ENCODE peak calls at places on chromosome 1, in ten cellular contexts. W is HFF-Myc, U is lower lobe of right lung, A is choroid plexus epithelial cell, C is cardiac muscle cell, T is BJ, M is body of pancreas, L is left ventricle myocardium inferior, X is astrocyte, K is mucosa of descending colon. V is an unnamed sample.
A peak's percentile ranks its signal among the peaks of the same experiment; 100 is the strongest.

GRCh38 chr1:198493324-198493723 is 47.2 kb downstream of the ATP6V1G3 start:
- DNase-seq in W (no peak), U (no peak), A (no peak), C (no peak), T (no peak), M (no peak), L (no peak), X (peak; percentile 39), K (no peak), V (peak; percentile 59)

GRCh38 chr1:65441464-65441863 is 21.0 kb downstream of the LEPR start:
- DNase-seq in W (no peak), U (no peak), A (no peak), C (no peak), T (no peak), M (no peak), L (no peak), X (no peak), K (no peak), V (no peak)

GRCh38 chr1:24199291-24199900 is 12.3 kb upstream of the IFNLR1 start:
- DNase-seq in W (no peak), U (no peak), A (peak; percentile 75), C (peak; percentile 68), T (no peak), M (peak; percentile 72), L (peak; percentile 26), X (peak; percentile 16), K (peak; percentile 57), V (peak; percentile 58)

GRCh38 chr1:180536796-180537372 is 21.9 kb upstream of the OVAAL start:
- DNase-seq in W (no peak), U (no peak), A (no peak), C (no peak), T (no peak), M (no peak), L (no peak), X (no peak), K (no peak), V (no peak)

GRCh38 chr1:41558761-41559171 is 74.3 kb upstream of the EDN2 start:
- DNase-seq in W (no peak), U (no peak), A (no peak), C (peak; percentile 38), T (no peak), M (peak; percentile 49), L (peak; percentile 79), X (no peak), K (no peak), V (no peak)

GRCh38 chr1:109882288-109883245 is 28.1 kb upstream of the CSF1 start:
- DNase-seq in W (no peak), U (no peak), A (no peak), C (no peak), T (no peak), M (no peak), L (no peak), X (no peak), K (no peak), V (no peak)

GRCh38 chr1:59355361-59355760 is 58.5 kb downstream of the FGGY start:
- DNase-seq in W (no peak), U (no peak), A (no peak), C (no peak), T (no peak), M (no peak), L (no peak), X (no peak), K (no peak), V (no peak)

GRCh38 chr1:154819628-154820590 is 50.2 kb downstream of the KCNN3 start:
- DNase-seq in W (no peak), U (no peak), A (peak; percentile 23), C (peak; percentile 44), T (no peak), M (peak; percentile 55), L (no peak), X (no peak), K (no peak), V (no peak)

GRCh38 chr1:20735581-20736111 is 3.1 kb upstream of the SH2D5 start:
- DNase-seq in W (no peak), U (no peak), A (no peak), C (no peak), T (no peak), M (no peak), L (no peak), X (peak; percentile 10), K (no peak), V (no peak)

GRCh38 chr1:20731057-20731991 is 1.2 kb downstream of the SH2D5 start:
- DNase-seq in W (no peak), U (no peak), A (no peak), C (peak; percentile 14), T (no peak), M (no peak), L (no peak), X (no peak), K (no peak), V (peak; percentile 77)

GRCh38 chr1:20732071-20732587 is 374 bp downstream of the SH2D5 start:
- DNase-seq in W (no peak), U (no peak), A (peak; percentile 62), C (peak; percentile 84), T (no peak), M (peak; percentile 46), L (peak; percentile 52), X (peak; percentile 30), K (peak; percentile 66), V (peak; percentile 86)

GRCh38 chr1:20732588-20733360 is at the start of gene SH2D5:
- DNase-seq in W (peak; percentile 95), U (no peak), A (peak; percentile 98), C (peak; percentile 75), T (peak; percentile 93), M (peak; percentile 86), L (peak; percentile 36), X (peak; percentile 97), K (peak; percentile 55), V (peak; percentile 87)

DNA sequence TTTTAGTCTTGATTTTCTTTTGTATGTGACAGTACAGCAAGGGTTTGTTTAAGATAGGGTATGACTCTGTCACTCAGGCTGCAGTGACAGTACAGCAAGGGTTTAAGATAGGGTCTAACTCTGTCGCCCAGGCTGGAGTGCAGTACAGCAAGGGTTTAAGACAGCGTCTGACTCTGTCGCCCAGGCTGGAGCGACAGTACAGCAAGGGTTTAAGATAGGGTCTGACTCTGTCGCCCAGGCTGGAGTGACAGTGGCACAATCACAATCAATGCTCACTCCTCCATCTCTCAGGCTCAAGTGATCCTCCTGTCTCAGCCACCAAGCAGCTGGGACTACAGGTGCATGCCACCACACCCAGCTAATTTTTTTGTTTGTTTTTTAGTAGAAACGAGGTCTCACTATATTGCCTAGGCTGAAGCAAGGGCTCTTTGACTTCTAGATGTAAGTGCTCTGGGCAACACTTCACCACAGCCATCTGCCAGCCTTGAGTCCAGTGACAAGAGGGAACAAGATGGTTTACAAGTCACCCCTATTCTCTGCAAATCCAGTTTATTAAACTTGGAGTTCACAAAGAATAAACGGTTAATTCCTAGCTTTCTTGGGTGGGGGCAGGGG is 965 bp upstream of the SH2D5 start:
- DNase-seq in W (no peak), U (no peak), A (no peak), C (no peak), T (no peak), M (no peak), L (no peak), X (no peak), K (no peak), V (no peak)
- H3K4me3 ChIP-seq in W (peak overlapping the region; percentile 59), U (peak overlapping the region; percentile 70), A (peak overlapping the region; percentile 11), C (no peak overlapping the region), T (no peak overlapping the region), M (no peak overlapping the region), L (peak overlapping the region; percentile 76), X (peak overlapping the region; percentile 2), K (no peak overlapping the region), V (peak overlapping the region; percentile 72)

GRCh38 chr1:26530540-26530897 is 958 bp downstream of the RPS6KA1 start:
- DNase-seq in W (no peak), U (no peak), A (no peak), C (no peak), T (no peak), M (no peak), L (no peak), X (no peak), K (peak; percentile 66), V (no peak)

GRCh38 chr1:26529655-26530539 is at the start of gene RPS6KA1:
- DNase-seq in W (no peak), U (peak; percentile 80), A (peak; percentile 19), C (peak; percentile 90), T (no peak), M (peak; percentile 72), L (peak; percentile 68), X (no peak), K (peak; percentile 85), V (peak; percentile 83)

GRCh38 chr1:26531651-26532131 is 2.1 kb downstream of the RPS6KA1 start:
- DNase-seq in W (no peak), U (peak; percentile 82), A (no peak), C (no peak), T (no peak), M (peak; percentile 86), L (no peak), X (no peak), K (peak; percentile 72), V (peak; percentile 88)

GRCh38 chr1:26529405-26529654 is 231 bp upstream of the RPS6KA1 start:
- DNase-seq in W (no peak), U (no peak), A (no peak), C (no peak), T (no peak), M (no peak), L (no peak), X (no peak), K (no peak), V (no peak)

DNA sequence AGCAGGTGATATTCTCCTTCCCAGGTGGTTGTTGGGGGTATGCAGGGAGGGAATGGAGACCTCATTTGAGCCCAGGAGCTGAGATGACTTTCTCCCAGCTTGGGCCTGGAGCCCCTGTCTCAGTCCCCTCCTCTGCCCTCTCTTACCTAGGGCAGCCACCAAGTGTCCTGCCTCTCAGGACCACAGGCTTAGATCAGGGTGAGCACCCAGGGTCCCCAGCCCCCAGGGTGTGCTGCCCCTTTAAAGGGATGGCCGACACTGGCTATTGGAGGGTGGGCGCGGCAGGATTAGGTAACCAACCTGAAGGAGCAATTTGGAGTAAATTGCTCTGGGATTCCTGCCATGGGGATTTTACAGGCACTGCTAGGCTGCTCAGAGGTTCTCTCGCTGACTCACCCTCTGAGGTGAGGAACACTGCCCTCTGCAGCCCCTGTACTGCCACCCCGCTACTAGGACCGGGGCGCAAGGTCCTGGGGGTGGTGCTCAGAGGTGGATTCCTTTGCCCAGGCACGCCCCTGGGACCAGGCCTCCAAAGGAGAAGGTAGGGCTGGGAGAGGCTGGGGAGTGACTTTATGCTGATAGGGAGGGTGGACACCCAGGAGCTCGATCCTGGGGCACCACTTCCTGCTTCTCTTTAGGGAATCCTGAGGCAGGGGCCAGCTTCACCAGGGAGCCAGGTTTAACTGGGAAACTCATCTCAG is 1.5 kb downstream of the RPS6KA1 start:
- DNase-seq in W (peak; percentile 54), U (peak; percentile 87), A (peak; percentile 48), C (peak; percentile 65), T (peak; percentile 10), M (peak; percentile 91), L (no peak), X (peak; percentile 58), K (peak; percentile 93), V (peak; percentile 93)
- TF ChIP-seq CTCF in W (peak; percentile 32), U (peak; percentile 44), A (peak; percentile 30), C (peak; percentile 32), T (peak; percentile 47), M (peak; percentile 62), L (no peak), X (no peak), K (peak; percentile 55), V (peak; percentile 26)

DNA sequence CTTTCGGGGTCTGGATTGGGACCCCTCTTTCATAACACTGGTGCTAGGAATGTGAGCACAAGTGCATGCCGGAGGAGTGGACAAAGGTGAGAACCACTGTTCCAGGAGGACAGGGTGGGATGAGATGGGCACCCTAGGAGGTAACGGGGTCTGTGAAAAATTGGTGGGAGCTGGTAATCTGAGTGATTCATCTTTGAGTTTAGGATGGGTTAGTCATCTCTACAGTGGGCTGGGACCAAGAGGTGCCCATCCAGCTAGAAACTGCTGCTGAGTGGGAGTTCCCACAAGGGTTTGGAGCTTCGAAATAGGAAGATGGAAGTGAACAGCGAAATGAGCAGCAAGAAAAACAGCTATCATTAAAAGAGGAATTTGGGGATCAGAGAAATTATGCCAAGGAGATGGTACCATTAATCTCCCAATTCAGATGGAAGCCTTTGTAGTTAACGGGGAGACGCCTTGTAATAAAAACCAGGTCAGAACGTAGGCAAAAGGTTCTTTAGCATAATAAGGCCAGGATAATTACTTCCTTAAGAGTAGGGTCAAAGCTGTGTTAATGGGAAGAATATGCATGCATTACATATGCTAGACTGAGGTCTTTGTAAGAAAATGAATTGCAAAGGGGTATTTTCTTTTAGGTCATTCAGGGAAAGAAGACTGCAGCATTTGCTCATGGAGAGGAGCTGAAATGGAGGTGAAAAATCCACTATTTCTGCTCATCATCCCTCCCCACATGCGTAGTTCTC is 55.5 kb downstream of the OLFML3 start:
- DNase-seq in W (no peak), U (no peak), A (no peak), C (no peak), T (no peak), M (no peak), L (no peak), X (no peak), K (no peak), V (no peak)
- H3K4me3 ChIP-seq in W (no peak overlapping the region), U (no peak overlapping the region), A (no peak overlapping the region), C (no peak overlapping the region), T (no peak overlapping the region), M (no peak overlapping the region), L (no peak overlapping the region), X (no peak overlapping the region), K (no peak overlapping the region), V (no peak overlapping the region)

DNA sequence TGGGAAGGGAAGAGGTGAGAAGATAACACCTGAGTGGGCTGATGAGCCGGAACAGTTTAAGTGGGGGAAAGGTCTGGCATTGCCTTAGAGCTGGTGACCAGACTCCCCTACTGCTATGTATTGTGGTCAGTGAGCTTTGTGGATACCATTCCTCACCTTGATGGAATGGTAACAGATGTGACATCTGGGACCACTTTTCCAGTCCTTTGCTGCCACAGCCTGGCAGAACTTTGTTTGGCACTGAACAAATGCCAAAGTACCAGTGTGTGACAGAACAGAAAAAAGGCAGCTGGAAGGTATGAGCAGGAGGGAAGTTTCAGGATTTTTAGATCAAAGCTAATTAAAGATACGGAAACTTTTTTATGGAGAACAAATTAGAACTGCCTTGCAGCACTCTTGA is 6.2 kb downstream of the MED8 start:
- DNase-seq in W (no peak), U (no peak), A (no peak), C (no peak), T (no peak), M (no peak), L (no peak), X (no peak), K (no peak), V (no peak)
- TF ChIP-seq CTCF in W (peak; percentile 17), U (peak; percentile 12), A (peak; percentile 9), C (no peak), T (no peak), M (peak; percentile 44), L (peak; percentile 52), X (no peak), K (no peak), V (peak; percentile 34)

V was measured in kidney.